ENCODE peak calls at places on chromosomes 5 and 9, in eight cellular contexts. R is astrocyte of the spinal cord, Y is fibroblast of mammary gland, J is foreskin fibroblast, X is H9, Z is IMR-90, K is psoas muscle, V is H1. G is an unnamed sample.

GRCh38 chr9:20623748-20624124 is 1.4 kb upstream of the MLLT3 start:
- DNase-seq in K (no peak), X (no peak), V (no peak), R (no peak), Y (no peak), J (peak; percentile 14), Z (peak; percentile 5), G (peak; percentile 5)

GRCh38 chr9:136808781-136809158 is 1.0 kb downstream of the RABL6 start:
- DNase-seq in Z (peak; percentile 35), K (no peak), J (peak; percentile 54), R (peak; percentile 40), X (no peak), Y (peak; percentile 34), V (no peak), G (peak; percentile 21)

GRCh38 chr5:39624268-39624886 is 199.6 kb upstream of the DAB2 start:
- DNase-seq in J (peak; percentile 78), K (no peak), R (peak; percentile 17), V (no peak), X (no peak), Z (peak; percentile 8), Y (peak; percentile 71), G (peak; percentile 60)

GRCh38 chr9:126701820-126702500 is 88.2 kb downstream of the LMX1B start:
- DNase-seq in K (no peak), R (no peak), Y (no peak), X (peak; percentile 22), V (no peak), J (no peak), Z (no peak), G (no peak)

GRCh38 chr9:94165592-94166236 is 81.5 kb downstream of the PTPDC1 start:
- DNase-seq in Z (peak; percentile 99), R (peak; percentile 99), Y (peak; percentile 98), J (peak; percentile 100), K (peak; percentile 98), X (peak; percentile 99), V (peak; percentile 94), G (peak; percentile 98)

GRCh38 chr5:176851380-176851779 is 41.0 kb downstream of the UNC5A start:
- DNase-seq in J (no peak), Z (no peak), V (no peak), K (no peak), Y (no peak), R (no peak), X (no peak), G (no peak)

GRCh38 chr5:8844847-8845246 is 701.0 kb downstream of the SEMA5A start:
- DNase-seq in X (no peak), Y (peak; percentile 27), K (no peak), V (no peak), R (no peak), Z (peak; percentile 8), J (peak; percentile 47), G (no peak)

GRCh38 chr5:179263391-179264052 is 81.7 kb downstream of the ADAMTS2 start:
- DNase-seq in V (no peak), R (no peak), Z (no peak), K (peak; percentile 15), Y (no peak), J (no peak), X (peak; percentile 28), G (no peak)

GRCh38 chr5:60835554-60835953 is 8.5 kb downstream of the ELOVL7 start:
- DNase-seq in J (peak; percentile 11), V (no peak), Y (no peak), K (no peak), R (no peak), Z (no peak), X (no peak), G (peak; percentile 43)

GRCh38 chr5:151469386-151469785 is 22.0 kb downstream of the SLC36A1 start:
- DNase-seq in X (no peak), Y (peak; percentile 7), V (no peak), K (no peak), J (peak; percentile 38), R (no peak), Z (peak; percentile 58), G (no peak)

GRCh38 chr9:124256517-124257069 is 1.2 kb upstream of the NEK6 start:
- DNase-seq in J (peak; percentile 91), K (no peak), Y (peak; percentile 80), Z (peak; percentile 86), R (peak; percentile 94), X (no peak), V (no peak), G (peak; percentile 50)

GRCh38 chr5:157603333-157604190 is 28.0 kb upstream of the ADAM19 start:
- DNase-seq in J (peak; percentile 63), Z (peak; percentile 93), R (peak; percentile 94), K (no peak), V (no peak), Y (peak; percentile 89), X (no peak), G (peak; percentile 93)

GRCh38 chr9:7332780-7333179 is 466.8 kb downstream of the DMAC1 start:
- DNase-seq in R (no peak), X (no peak), Y (no peak), J (no peak), Z (no peak), V (no peak), K (no peak), G (no peak)

GRCh38 chr9:94928696-94929372 is 202.3 kb downstream of the AOPEP start:
- DNase-seq in V (no peak), J (no peak), Y (no peak), X (no peak), K (no peak), R (peak; percentile 84), Z (peak; percentile 45), G (no peak)

GRCh38 chr5:65024681-65025080 is 256.0 kb downstream of the CWC27 start:
- DNase-seq in R (no peak), Y (no peak), Z (no peak), V (no peak), K (no peak), J (no peak), X (no peak), G (no peak)

GRCh38 chr9:95840096-95840495 is 35.4 kb upstream of the ERCC6L2 start:
- DNase-seq in Y (no peak), K (no peak), V (no peak), X (no peak), J (no peak), Z (no peak), R (no peak), G (no peak)

GRCh38 chr5:141412853-141413539 is at the start of gene PCDHGA10:
- DNase-seq in J (peak; percentile 87), R (peak; percentile 76), Z (peak; percentile 80), V (no peak), Y (peak; percentile 80), K (peak; percentile 43), X (peak; percentile 73), G (peak; percentile 83)
- TF ChIP-seq CTCF in J (peak; percentile 76), R (peak; percentile 77), Z (peak; percentile 70), V (peak; percentile 35), Y (peak; percentile 76), K (peak; percentile 70), X (peak; percentile 89), G (peak; percentile 67)

GRCh38 chr9:82104252-82104651 is 115.7 kb downstream of the SPATA31D1 start:
- DNase-seq in V (no peak), R (no peak), X (no peak), K (no peak), Z (no peak), J (no peak), Y (no peak), G (no peak)

GRCh38 chr9:82105729-82106128 is 117.2 kb downstream of the SPATA31D1 start:
- DNase-seq in Z (no peak), X (no peak), Y (no peak), R (no peak), K (no peak), V (no peak), J (no peak), G (peak; percentile 4)

GRCh38 chr9:82106536-82106935 is 118.0 kb downstream of the SPATA31D1 start:
- DNase-seq in Z (no peak), J (no peak), Y (no peak), K (no peak), V (no peak), R (no peak), X (no peak), G (no peak)

GRCh38 chr9:82101475-82101874 is 112.9 kb downstream of the SPATA31D1 start:
- DNase-seq in K (no peak), V (no peak), R (no peak), J (peak; percentile 20), X (no peak), Z (no peak), Y (peak; percentile 29), G (peak; percentile 14)
- TF ChIP-seq CTCF in K (no peak), V (no peak), R (no peak), J (no peak), X (peak; percentile 56), Z (no peak), Y (peak; percentile 33), G (no peak)

GRCh38 chr5:79189439-79190234 is 46.3 kb upstream of the JMY start:
- DNase-seq in Z (no peak), K (no peak), X (no peak), R (no peak), Y (no peak), J (no peak), V (no peak), G (no peak)

GRCh38 chr5:79190235-79190529 is 45.7 kb upstream of the JMY start:
- DNase-seq in V (no peak), X (no peak), Y (no peak), Z (no peak), R (no peak), K (no peak), J (no peak), G (no peak)

GRCh38 chr5:79186455-79186854 is 49.5 kb upstream of the JMY start:
- DNase-seq in K (no peak), R (no peak), J (no peak), Z (no peak), X (no peak), V (no peak), Y (no peak), G (no peak)

GRCh38 chr5:79193643-79194042 is 42.3 kb upstream of the JMY start:
- DNase-seq in X (no peak), R (no peak), K (no peak), Y (peak; percentile 41), Z (peak; percentile 16), V (no peak), J (peak; percentile 56), G (peak; percentile 68)

GRCh38 chr5:79191457-79191856 is 44.5 kb upstream of the JMY start:
- DNase-seq in V (peak; percentile 7), K (no peak), J (no peak), R (no peak), Y (no peak), X (peak; percentile 33), Z (no peak), G (no peak)
- TF ChIP-seq CTCF in V (no peak), K (no peak), J (no peak), R (no peak), Y (no peak), X (peak; percentile 40), Z (no peak), G (no peak)

GRCh38 chr5:141941779-141942178 is 16.2 kb downstream of the PCDH12 start:
- DNase-seq in J (no peak), K (no peak), V (no peak), R (no peak), X (no peak), Z (peak; percentile 17), Y (no peak), G (no peak)

GRCh38 chr5:141941307-141941706 is 16.7 kb downstream of the PCDH12 start:
- DNase-seq in X (no peak), Z (no peak), V (no peak), R (no peak), J (peak; percentile 47), Y (peak; percentile 46), K (peak; percentile 33), G (no peak)

GRCh38 chr5:141944086-141944485 is 13.9 kb downstream of the PCDH12 start:
- DNase-seq in K (no peak), Y (no peak), R (no peak), X (no peak), Z (no peak), V (no peak), J (no peak), G (peak; percentile 63)

GRCh38 chr5:141942185-141942857 is 15.7 kb downstream of the PCDH12 start:
- DNase-seq in J (no peak), K (peak; percentile 35), Y (no peak), X (no peak), R (no peak), Z (no peak), V (no peak), G (no peak)

GRCh38 chr5:141940695-141941271 is 17.1 kb downstream of the DELE1 start:
- DNase-seq in J (peak; percentile 44), R (peak; percentile 83), X (no peak), Z (peak; percentile 16), Y (peak; percentile 38), V (no peak), K (no peak), G (no peak)
- TF ChIP-seq CTCF in J (peak; percentile 22), R (no peak), X (no peak), Z (no peak), Y (peak; percentile 17), V (no peak), K (no peak), G (no peak)